ENCODE peak calls at places on chromosome 9, in five cellular contexts. One of them, this sample, is unnamed.

GRCh38 chr9:127942152-127943010 is 4.7 kb upstream of the DPM2 start:
- DNase-seq in WTC11: peak
- DNase-seq in mammary epithelial cell: peak
- DNase-seq in fibroblast of lung: peak
- DNase-seq in RWPE2: no peak
- DNase-seq in this sample: peak

GRCh38 chr9:80066931-80067330 is 495.2 kb downstream of the TLE4 start:
- DNase-seq in WTC11: no peak
- DNase-seq in mammary epithelial cell: no peak
- DNase-seq in RWPE2: no peak
- DNase-seq in fibroblast of lung: no peak
- DNase-seq in this sample: no peak

GRCh38 chr9:133583586-133583985 is 25.6 kb downstream of the FAM163B start:
- DNase-seq in WTC11: no peak
- DNase-seq in fibroblast of lung: no peak
- DNase-seq in RWPE2: no peak
- DNase-seq in mammary epithelial cell: no peak
- DNase-seq in this sample: no peak

GRCh38 chr9:13651969-13652663 is 372.6 kb upstream of the MPDZ start:
- DNase-seq in fibroblast of lung: no peak
- DNase-seq in WTC11: no peak
- DNase-seq in RWPE2: no peak
- DNase-seq in mammary epithelial cell: no peak
- DNase-seq in this sample: no peak

GRCh38 chr9:124280176-124280691 is 22.5 kb downstream of the NEK6 start:
- DNase-seq in WTC11: no peak
- DNase-seq in fibroblast of lung: peak
- DNase-seq in RWPE2: no peak
- DNase-seq in mammary epithelial cell: no peak
- DNase-seq in this sample: no peak

GRCh38 chr9:126420643-126421564 is 94.3 kb downstream of the MVB12B start:
- DNase-seq in mammary epithelial cell: peak
- DNase-seq in fibroblast of lung: peak
- DNase-seq in WTC11: no peak
- DNase-seq in RWPE2: no peak
- DNase-seq in this sample: no peak

GRCh38 chr9:132560604-132561304 is 21.7 kb upstream of the BARHL1 start:
- DNase-seq in fibroblast of lung: no peak
- DNase-seq in RWPE2: no peak
- DNase-seq in mammary epithelial cell: no peak
- DNase-seq in WTC11: no peak
- DNase-seq in this sample: no peak

GRCh38 chr9:132161743-132162187 is at the start of gene NTNG2:
- DNase-seq in WTC11: no peak
- DNase-seq in RWPE2: no peak
- DNase-seq in fibroblast of lung: no peak
- DNase-seq in mammary epithelial cell: no peak
- DNase-seq in this sample: no peak

GRCh38 chr9:127102176-127102575 is 20.3 kb downstream of the ANGPTL2 start:
- DNase-seq in RWPE2: no peak
- DNase-seq in mammary epithelial cell: no peak
- DNase-seq in WTC11: no peak
- DNase-seq in fibroblast of lung: peak
- DNase-seq in this sample: no peak

GRCh38 chr9:18014556-18014955 is 435.7 kb downstream of the SH3GL2 start:
- DNase-seq in mammary epithelial cell: no peak
- DNase-seq in fibroblast of lung: no peak
- DNase-seq in WTC11: no peak
- DNase-seq in RWPE2: no peak
- DNase-seq in this sample: no peak

GRCh38 chr9:110703669-110704068 is 35.1 kb downstream of the MUSK start:
- DNase-seq in mammary epithelial cell: no peak
- DNase-seq in fibroblast of lung: no peak
- DNase-seq in RWPE2: no peak
- DNase-seq in WTC11: no peak
- DNase-seq in this sample: no peak

GRCh38 chr9:110278080-110278707 is 21.9 kb upstream of the TXN start:
- DNase-seq in fibroblast of lung: peak
- DNase-seq in WTC11: no peak
- DNase-seq in mammary epithelial cell: peak
- DNase-seq in RWPE2: no peak
- DNase-seq in this sample: no peak

GRCh38 chr9:104758974-104759373 is 5.0 kb upstream of the NIPSNAP3B start:
- DNase-seq in mammary epithelial cell: no peak
- DNase-seq in fibroblast of lung: no peak
- DNase-seq in WTC11: no peak
- DNase-seq in RWPE2: no peak
- DNase-seq in this sample: no peak

GRCh38 chr9:136532799-136533774 is 12.8 kb downstream of the NOTCH1 start:
- DNase-seq in WTC11: no peak
- DNase-seq in mammary epithelial cell: no peak
- DNase-seq in RWPE2: no peak
- DNase-seq in fibroblast of lung: no peak
- DNase-seq in this sample: peak

GRCh38 chr9:105883847-105884246 is 189.5 kb downstream of the TMEM38B start:
- DNase-seq in mammary epithelial cell: peak
- DNase-seq in WTC11: no peak
- DNase-seq in fibroblast of lung: no peak
- DNase-seq in RWPE2: no peak
- DNase-seq in this sample: peak

GRCh38 chr9:95494022-95494415 is 22.8 kb downstream of the PTCH1 start:
- DNase-seq in mammary epithelial cell: no peak
- DNase-seq in WTC11: no peak
- DNase-seq in fibroblast of lung: no peak
- DNase-seq in RWPE2: no peak
- DNase-seq in this sample: no peak

GRCh38 chr9:98834386-98834785 is 26.9 kb downstream of the GALNT12 start:
- DNase-seq in mammary epithelial cell: no peak
- DNase-seq in WTC11: no peak
- DNase-seq in RWPE2: no peak
- DNase-seq in fibroblast of lung: no peak
- DNase-seq in this sample: no peak

GRCh38 chr9:127347831-127348699 is 48.9 kb upstream of the SLC2A8 start:
- DNase-seq in fibroblast of lung: peak
- DNase-seq in WTC11: no peak
- DNase-seq in RWPE2: no peak
- DNase-seq in mammary epithelial cell: peak
- DNase-seq in this sample: peak

GRCh38 chr9:81772144-81772543 is 82.8 kb upstream of the TLE1 start:
- DNase-seq in RWPE2: no peak
- DNase-seq in WTC11: no peak
- DNase-seq in fibroblast of lung: peak
- DNase-seq in mammary epithelial cell: no peak
- DNase-seq in this sample: no peak

GRCh38 chr9:134297581-134297980 is 28.7 kb upstream of the RXRA start:
- DNase-seq in mammary epithelial cell: no peak
- DNase-seq in RWPE2: no peak
- DNase-seq in fibroblast of lung: no peak
- DNase-seq in WTC11: no peak
- DNase-seq in this sample: no peak

DNA sequence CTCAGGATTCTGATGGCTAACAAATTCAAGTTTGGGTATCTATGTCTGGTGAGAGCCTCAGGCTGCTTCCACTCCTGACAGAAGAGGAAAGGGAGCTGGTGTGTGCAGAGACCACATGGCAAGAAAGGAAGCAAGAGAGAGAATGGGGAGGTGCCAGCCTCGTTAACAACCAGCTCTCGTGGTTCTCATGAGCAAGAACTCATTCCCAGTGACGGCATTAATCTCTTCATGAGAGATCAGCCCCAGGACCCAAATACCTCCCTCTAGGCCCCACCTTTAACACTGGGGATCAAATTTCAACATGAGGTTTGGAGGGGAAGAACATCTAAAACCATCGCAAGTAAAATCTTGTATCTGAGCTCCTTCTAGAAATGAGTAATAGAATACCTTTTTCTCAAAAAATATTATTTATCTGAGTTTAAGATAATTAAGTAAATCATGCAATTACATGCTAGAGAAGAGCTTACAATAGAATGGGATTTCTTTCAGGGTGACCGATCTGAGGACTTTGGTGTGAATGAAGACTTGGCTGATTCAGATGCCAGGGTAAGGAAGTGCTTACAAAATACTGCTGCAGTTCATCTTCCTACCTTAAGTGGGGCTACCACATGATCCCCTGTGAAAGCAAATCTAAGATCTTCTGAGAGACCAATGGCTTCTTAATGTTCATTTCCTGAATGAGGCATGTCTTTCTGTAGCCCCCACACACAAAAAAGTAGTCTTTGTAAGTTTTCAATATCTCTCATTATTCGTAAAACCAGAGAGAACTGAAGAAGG is 11.5 kb downstream of the ANXA1 start:
- DNase-seq in WTC11: no peak
- DNase-seq in mammary epithelial cell: peak
- DNase-seq in RWPE2: no peak
- DNase-seq in fibroblast of lung: no peak
- DNase-seq in this sample: no peak
- TF ChIP-seq CTCF in WTC11: no peak
- TF ChIP-seq CTCF in mammary epithelial cell: no peak
- TF ChIP-seq CTCF in RWPE2: no peak
- TF ChIP-seq CTCF in fibroblast of lung: no peak
- TF ChIP-seq CTCF in this sample: no peak

GRCh38 chr9:22457448-22457847 is 10.8 kb downstream of the DMRTA1 start:
- DNase-seq in RWPE2: no peak
- DNase-seq in fibroblast of lung: no peak
- DNase-seq in mammary epithelial cell: no peak
- DNase-seq in WTC11: peak
- DNase-seq in this sample: no peak
- TF ChIP-seq CTCF in RWPE2: peak
- TF ChIP-seq CTCF in fibroblast of lung: no peak
- TF ChIP-seq CTCF in mammary epithelial cell: peak
- TF ChIP-seq CTCF in WTC11: peak
- TF ChIP-seq CTCF in this sample: no peak

GRCh38 chr9:129876815-129877214 is 41.6 kb downstream of the USP20 start:
- DNase-seq in WTC11: no peak
- DNase-seq in fibroblast of lung: no peak
- DNase-seq in RWPE2: no peak
- DNase-seq in mammary epithelial cell: no peak
- DNase-seq in this sample: no peak

GRCh38 chr9:129873563-129873962 is 38.3 kb downstream of the USP20 start:
- DNase-seq in mammary epithelial cell: no peak
- DNase-seq in fibroblast of lung: no peak
- DNase-seq in RWPE2: no peak
- DNase-seq in WTC11: no peak
- DNase-seq in this sample: no peak

GRCh38 chr9:129875687-129876395 is 40.6 kb downstream of the USP20 start:
- DNase-seq in WTC11: no peak
- DNase-seq in fibroblast of lung: no peak
- DNase-seq in RWPE2: no peak
- DNase-seq in mammary epithelial cell: no peak
- DNase-seq in this sample: no peak

GRCh38 chr9:129874261-129875101 is 39.2 kb downstream of the USP20 start:
- DNase-seq in mammary epithelial cell: no peak
- DNase-seq in RWPE2: no peak
- DNase-seq in fibroblast of lung: no peak
- DNase-seq in WTC11: no peak
- DNase-seq in this sample: no peak

DNA sequence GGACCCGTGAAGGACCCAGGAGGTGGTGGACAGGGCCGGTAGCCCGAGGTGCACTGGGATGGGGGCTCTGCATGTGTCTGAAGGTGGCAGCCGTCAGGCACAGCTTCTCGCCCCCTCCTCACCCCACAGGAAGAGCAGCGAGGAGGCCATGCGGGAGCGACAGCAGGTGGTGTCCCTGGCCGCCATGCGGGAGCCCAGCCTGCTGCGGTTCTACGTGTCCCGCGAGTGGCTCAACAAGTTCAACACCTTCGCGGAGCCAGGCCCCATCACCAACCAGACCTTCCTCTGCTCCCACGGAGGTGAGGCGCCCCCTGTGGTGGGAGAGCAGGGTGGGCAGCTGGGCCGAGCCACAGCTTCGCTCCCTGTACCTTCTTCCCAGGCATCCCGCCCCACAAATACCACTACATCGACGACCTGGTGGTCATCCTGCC is 39.9 kb downstream of the USP20 start:
- DNase-seq in fibroblast of lung: no peak
- DNase-seq in WTC11: peak
- DNase-seq in RWPE2: no peak
- DNase-seq in mammary epithelial cell: no peak
- DNase-seq in this sample: no peak
- TF ChIP-seq CTCF in fibroblast of lung: no peak
- TF ChIP-seq CTCF in WTC11: peak
- TF ChIP-seq CTCF in RWPE2: no peak
- TF ChIP-seq CTCF in mammary epithelial cell: no peak
- TF ChIP-seq CTCF in this sample: no peak

GRCh38 chr9:113998529-113999255 is 79.4 kb downstream of the AMBP start:
- DNase-seq in RWPE2: no peak
- DNase-seq in fibroblast of lung: no peak
- DNase-seq in WTC11: peak
- DNase-seq in mammary epithelial cell: no peak
- DNase-seq in this sample: no peak
- TF ChIP-seq CTCF in RWPE2: no peak
- TF ChIP-seq CTCF in fibroblast of lung: peak
- TF ChIP-seq CTCF in WTC11: no peak
- TF ChIP-seq CTCF in mammary epithelial cell: peak
- TF ChIP-seq CTCF in this sample: no peak

GRCh38 chr9:130815242-130815808 is 19.7 kb upstream of the ABL1 start:
- DNase-seq in mammary epithelial cell: peak
- DNase-seq in RWPE2: no peak
- DNase-seq in WTC11: no peak
- DNase-seq in fibroblast of lung: no peak
- DNase-seq in this sample: no peak
- TF ChIP-seq CTCF in mammary epithelial cell: no peak
- TF ChIP-seq CTCF in RWPE2: no peak
- TF ChIP-seq CTCF in WTC11: no peak
- TF ChIP-seq CTCF in fibroblast of lung: no peak
- TF ChIP-seq CTCF in this sample: no peak

GRCh38 chr9:7982907-7983306 is 183.3 kb upstream of the DMAC1 start:
- DNase-seq in RWPE2: no peak
- DNase-seq in mammary epithelial cell: no peak
- DNase-seq in WTC11: no peak
- DNase-seq in fibroblast of lung: no peak
- DNase-seq in this sample: no peak
- TF ChIP-seq CTCF in RWPE2: no peak
- TF ChIP-seq CTCF in mammary epithelial cell: no peak
- TF ChIP-seq CTCF in WTC11: no peak
- TF ChIP-seq CTCF in fibroblast of lung: no peak
- TF ChIP-seq CTCF in this sample: no peak

DNA sequence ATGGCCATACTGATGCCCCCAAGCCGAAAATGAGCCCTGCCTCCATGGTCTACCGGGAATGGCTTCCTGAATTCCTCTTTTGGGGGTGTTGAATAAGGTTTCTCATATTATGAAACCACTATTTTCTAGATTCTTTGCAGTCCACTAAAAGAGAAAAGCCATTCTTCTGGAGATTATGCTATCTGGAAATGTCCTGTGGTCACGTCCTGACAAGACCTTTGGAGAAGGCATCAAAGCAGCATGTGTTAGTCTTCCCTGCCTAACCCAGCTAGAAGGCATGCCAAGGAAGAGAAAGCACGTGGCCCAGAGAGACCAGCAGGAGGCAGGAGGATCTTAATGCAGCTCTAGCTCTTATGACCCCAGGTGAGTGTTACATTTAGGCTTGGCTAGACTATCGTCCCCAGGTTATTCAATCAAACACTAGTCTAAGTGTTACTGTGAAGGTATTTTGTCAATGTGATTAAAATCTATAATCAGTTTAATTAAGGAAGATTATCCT is 483.8 kb downstream of the BNC2 start:
- DNase-seq in mammary epithelial cell: no peak
- DNase-seq in fibroblast of lung: no peak
- DNase-seq in RWPE2: no peak
- DNase-seq in WTC11: no peak
- DNase-seq in this sample: no peak
- TF ChIP-seq CTCF in mammary epithelial cell: no peak
- TF ChIP-seq CTCF in fibroblast of lung: no peak
- TF ChIP-seq CTCF in RWPE2: no peak
- TF ChIP-seq CTCF in WTC11: no peak
- TF ChIP-seq CTCF in this sample: no peak